ENCODE peak calls at places on chromosomes 13 and 19, in four cellular contexts. H, Q, G and T are unnamed samples.

GRCh38 chr19:1064661-1065605 is 2.0 kb upstream of the ARHGAP45 start:
- DNase-seq in H (peak), Q (peak), G (peak), T (peak)

GRCh38 chr19:34217952-34218817 is 36.2 kb upstream of the GARRE1 start:
- DNase-seq in H (no peak), Q (peak), G (peak), T (peak)

GRCh38 chr13:65292488-65292901 is 1937.6 kb downstream of the PCDH9 start:
- DNase-seq in H (no peak), Q (peak), G (no peak), T (no peak)

GRCh38 chr13:58858870-58859371 is 1227.4 kb downstream of the PCDH17 start:
- DNase-seq in H (no peak), Q (no peak), G (no peak), T (no peak)

GRCh38 chr13:23681253-23681652 is 111.0 kb downstream of the TNFRSF19 start:
- DNase-seq in H (no peak), Q (no peak), G (no peak), T (no peak)

GRCh38 chr13:30240608-30241007 is 66.7 kb downstream of the KATNAL1 start:
- DNase-seq in H (no peak), Q (no peak), G (no peak), T (no peak)

GRCh38 chr13:41746259-41746658 is 214.7 kb downstream of the VWA8 start:
- DNase-seq in H (no peak), Q (peak), G (no peak), T (no peak)

GRCh38 chr13:111536239-111536638 is 215.8 kb downstream of the TEX29 start:
- DNase-seq in H (no peak), Q (no peak), G (no peak), T (no peak)

GRCh38 chr19:5218963-5219530 is 121.6 kb downstream of the PTPRS start:
- DNase-seq in H (no peak), Q (no peak), G (no peak), T (no peak)

GRCh38 chr19:7642295-7643046 is 5.6 kb downstream of the STXBP2 start:
- DNase-seq in H (no peak), Q (no peak), G (no peak), T (no peak)

GRCh38 chr19:49581007-49581508 is at the start of gene PRRG2:
- DNase-seq in H (no peak), Q (no peak), G (no peak), T (no peak)